ENCODE peak calls at places on chromosomes 7 and 10, in nine cellular contexts. T is breast epithelium, D is GM23248, X is AG04450, M is SK-N-SH, B is astrocyte of the spinal cord, A is transverse colon, Q is fibroblast of mammary gland, I is coronary artery. R is an unnamed sample.

GRCh38 chr7:148814938-148815559 is 69.0 kb downstream of the EZH2 start:
- DNase-seq in T (no peak), D (no peak), X (no peak), M (no peak), B (no peak), A (no peak), Q (no peak), I (no peak), R (no peak)

GRCh38 chr7:104127204-104127603 is 80.6 kb downstream of the ORC5 start:
- DNase-seq in T (no peak), D (no peak), X (no peak), M (no peak), B (no peak), A (no peak), Q (no peak), I (no peak), R (no peak)

GRCh38 chr7:85030893-85031292 is 156.0 kb downstream of the SEMA3D start:
- DNase-seq in T (no peak), D (peak), X (peak), M (peak), B (peak), A (no peak), Q (peak), I (no peak), R (peak)

GRCh38 chr7:146655928-146656797 is 539.6 kb downstream of the CNTNAP2 start:
- DNase-seq in T (no peak), D (no peak), X (no peak), M (no peak), B (no peak), A (no peak), Q (no peak), I (no peak), R (no peak)

GRCh38 chr10:5293691-5294550 is 70.8 kb upstream of the UCN3 start:
- DNase-seq in T (no peak), D (peak), X (no peak), M (peak), B (peak), A (peak), Q (peak), I (no peak), R (no peak)

GRCh38 chr7:101614098-101614938 is 14.8 kb downstream of the MYL10 start:
- DNase-seq in T (no peak), D (no peak), X (no peak), M (no peak), B (no peak), A (no peak), Q (no peak), I (peak), R (no peak)

GRCh38 chr10:3871424-3871996 is 86.5 kb upstream of the KLF6 start:
- DNase-seq in T (no peak), D (no peak), X (no peak), M (no peak), B (no peak), A (no peak), Q (no peak), I (no peak), R (no peak)

GRCh38 chr10:119715628-119716505 is 10.0 kb upstream of the INPP5F start:
- DNase-seq in T (no peak), D (no peak), X (no peak), M (peak), B (no peak), A (no peak), Q (no peak), I (no peak), R (no peak)

GRCh38 chr7:112869111-112869774 is 79.0 kb upstream of the TMEM168 start:
- DNase-seq in T (no peak), D (peak), X (peak), M (peak), B (peak), A (peak), Q (peak), I (no peak), R (no peak)

GRCh38 chr7:107002131-107002803 is 42.2 kb upstream of the PRKAR2B start:
- DNase-seq in T (no peak), D (no peak), X (no peak), M (no peak), B (no peak), A (no peak), Q (peak), I (no peak), R (no peak)

GRCh38 chr7:136997735-136998134 is 129.3 kb downstream of the CHRM2 start:
- DNase-seq in T (no peak), D (peak), X (no peak), M (no peak), B (no peak), A (no peak), Q (no peak), I (no peak), R (no peak)

GRCh38 chr7:18491871-18492270 is 3.7 kb upstream of the HDAC9 start:
- DNase-seq in T (no peak), D (no peak), X (no peak), M (no peak), B (no peak), A (no peak), Q (no peak), I (no peak), R (no peak)

GRCh38 chr7:4882169-4882741 is 1.3 kb downstream of the RADIL start:
- DNase-seq in T (peak), D (peak), X (no peak), M (peak), B (peak), A (peak), Q (peak), I (peak), R (no peak)
- H3K4me3 ChIP-seq in T (peak), D (peak), X (peak), M (peak), B (peak), A (peak), Q (peak), I (peak), R (peak)

DNA sequence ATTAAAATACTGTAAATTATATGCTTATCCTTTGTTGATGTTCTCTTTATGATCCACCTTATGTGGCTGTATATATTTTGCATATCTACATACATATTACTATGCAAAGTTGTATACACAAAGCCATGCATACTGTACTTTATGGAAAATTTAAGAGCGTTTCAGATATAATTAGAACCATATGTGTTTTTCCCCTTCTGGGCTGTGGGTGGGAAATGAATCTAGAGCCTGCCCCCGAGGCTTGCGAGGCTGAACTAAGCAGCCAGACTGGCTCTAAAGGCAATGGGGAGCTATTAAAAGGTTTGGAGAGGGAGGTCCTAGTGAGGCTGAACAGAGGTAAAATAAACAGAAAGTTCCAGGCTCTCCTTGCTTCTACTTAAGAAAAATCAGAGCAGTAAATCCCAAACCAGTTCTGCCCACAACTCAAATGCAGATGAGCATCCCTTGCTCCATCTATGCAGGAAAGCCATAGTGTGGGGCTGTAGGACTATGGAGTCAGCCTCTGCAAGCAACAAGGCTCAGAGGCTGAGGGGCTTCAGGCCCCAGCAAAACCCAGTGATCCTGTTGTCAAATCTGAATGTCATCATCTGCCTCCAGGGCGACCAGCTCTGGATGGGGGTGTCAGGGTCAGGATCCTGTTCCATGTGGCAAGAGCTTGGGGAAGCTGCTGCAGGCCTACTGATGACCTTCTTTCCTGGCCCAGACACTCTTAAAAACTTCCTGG is 14.1 kb upstream of the DDIT4 start:
- DNase-seq in T (no peak), D (peak), X (no peak), M (peak), B (peak), A (no peak), Q (peak), I (no peak), R (no peak)
- H3K4me3 ChIP-seq in T (peak), D (no peak), X (no peak), M (no peak), B (no peak), A (no peak), Q (no peak), I (no peak), R (no peak)

GRCh38 chr10:49114718-49115014 is 656 bp downstream of the VSTM4 start:
- DNase-seq in T (no peak), D (no peak), X (no peak), M (no peak), B (no peak), A (no peak), Q (no peak), I (no peak), R (no peak)
- H3K4me3 ChIP-seq in T (peak), D (peak), X (peak), M (peak), B (peak), A (peak), Q (peak), I (peak), R (peak)

GRCh38 chr10:88949912-88950664 is 2.5 kb downstream of the ACTA2 start:
- DNase-seq in T (no peak), D (peak), X (no peak), M (no peak), B (peak), A (no peak), Q (peak), I (no peak), R (no peak)
- H3K4me3 ChIP-seq in T (peak), D (peak), X (peak), M (peak), B (no peak), A (peak), Q (no peak), I (peak), R (no peak)

R was measured in retinal pigment epithelial cell.